ENCODE peak calls at places on chromosomes 13 and 19, in four cellular contexts. One of them, this sample, is unnamed.
A peak's percentile ranks its signal among the peaks of the same experiment; 100 is the strongest.

GRCh38 chr13:34469212-34469983 is 472.7 kb upstream of the NBEA start:
- DNase-seq in HCT116: no peak
- DNase-seq in GM23248: no peak
- DNase-seq in A673: no peak
- DNase-seq in this sample: peak; percentile 87

GRCh38 chr19:44050740-44051653 is 839 bp upstream of the ZNF223 start:
- DNase-seq in HCT116: no peak
- DNase-seq in GM23248: peak; percentile 41
- DNase-seq in A673: peak; percentile 1
- DNase-seq in this sample: no peak

GRCh38 chr19:49930483-49931011 is 1.2 kb upstream of the NUP62 start:
- DNase-seq in HCT116: peak; percentile 38
- DNase-seq in GM23248: peak; percentile 56
- DNase-seq in A673: peak; percentile 56
- DNase-seq in this sample: no peak

GRCh38 chr13:76210262-76210661 is 574.1 kb downstream of the LMO7 start:
- DNase-seq in HCT116: no peak
- DNase-seq in GM23248: no peak
- DNase-seq in A673: peak; percentile 9
- DNase-seq in this sample: peak; percentile 33

GRCh38 chr19:46861691-46862503 is 1.1 kb downstream of the ARHGAP35 start:
- DNase-seq in HCT116: no peak
- DNase-seq in GM23248: peak; percentile 64
- DNase-seq in A673: peak; percentile 28
- DNase-seq in this sample: no peak

GRCh38 chr13:31846984-31847752 is 107.8 kb downstream of the RXFP2 start:
- DNase-seq in HCT116: no peak
- DNase-seq in GM23248: peak; percentile 58
- DNase-seq in A673: no peak
- DNase-seq in this sample: no peak

GRCh38 chr19:45468159-45468651 is 409 bp downstream of the FOSB start:
- DNase-seq in HCT116: no peak
- DNase-seq in GM23248: peak; percentile 62
- DNase-seq in A673: peak; percentile 33
- DNase-seq in this sample: no peak

GRCh38 chr13:41859555-41859954 is 101.4 kb downstream of the VWA8 start:
- DNase-seq in HCT116: no peak
- DNase-seq in GM23248: no peak
- DNase-seq in A673: no peak
- DNase-seq in this sample: no peak

GRCh38 chr13:33352023-33352422 is 66.5 kb upstream of the STARD13 start:
- DNase-seq in HCT116: no peak
- DNase-seq in GM23248: no peak
- DNase-seq in A673: peak; percentile 62
- DNase-seq in this sample: no peak

GRCh38 chr19:52987221-52987620 is 24.5 kb upstream of the ZNF816 start:
- DNase-seq in HCT116: no peak
- DNase-seq in GM23248: no peak
- DNase-seq in A673: no peak
- DNase-seq in this sample: no peak

GRCh38 chr19:46840157-46840942 is 10.3 kb downstream of the AP2S1 start:
- DNase-seq in HCT116: no peak
- DNase-seq in GM23248: peak; percentile 76
- DNase-seq in A673: peak; percentile 81
- DNase-seq in this sample: no peak

GRCh38 chr19:40560092-40560507 is 16.6 kb upstream of the SHKBP1 start:
- DNase-seq in HCT116: no peak
- DNase-seq in GM23248: no peak
- DNase-seq in A673: no peak
- DNase-seq in this sample: no peak

GRCh38 chr13:51958217-51958547 is 53.1 kb downstream of the ATP7B start:
- DNase-seq in HCT116: no peak
- DNase-seq in GM23248: no peak
- DNase-seq in A673: no peak
- DNase-seq in this sample: no peak

GRCh38 chr13:74259641-74260040 is 125.4 kb upstream of the KLF12 start:
- DNase-seq in HCT116: no peak
- DNase-seq in GM23248: no peak
- DNase-seq in A673: no peak
- DNase-seq in this sample: no peak

GRCh38 chr13:21150013-21150412 is 26.3 kb downstream of the SKA3 start:
- DNase-seq in HCT116: no peak
- DNase-seq in GM23248: no peak
- DNase-seq in A673: no peak
- DNase-seq in this sample: no peak

GRCh38 chr13:113114511-113115362 is 7.9 kb upstream of the F10 start:
- DNase-seq in HCT116: no peak
- DNase-seq in GM23248: no peak
- DNase-seq in A673: no peak
- DNase-seq in this sample: no peak

GRCh38 chr19:35357867-35358573 is at the start of gene FFAR3:
- DNase-seq in HCT116: no peak
- DNase-seq in GM23248: peak; percentile 68
- DNase-seq in A673: peak; percentile 88
- DNase-seq in this sample: no peak

GRCh38 chr13:51844862-51845573 is at the start of gene TMEM272:
- DNase-seq in HCT116: peak; percentile 23
- DNase-seq in GM23248: peak; percentile 55
- DNase-seq in A673: peak; percentile 85
- DNase-seq in this sample: no peak

GRCh38 chr19:10329555-10329954 is 3.8 kb downstream of the RAVER1 start:
- DNase-seq in HCT116: no peak
- DNase-seq in GM23248: no peak
- DNase-seq in A673: no peak
- DNase-seq in this sample: no peak

GRCh38 chr13:51768378-51768921 is 35.5 kb downstream of the DHRS12 start:
- DNase-seq in HCT116: no peak
- DNase-seq in GM23248: no peak
- DNase-seq in A673: no peak
- DNase-seq in this sample: no peak

GRCh38 chr13:95623141-95623540 is 21.4 kb downstream of the DZIP1 start:
- DNase-seq in HCT116: no peak
- DNase-seq in GM23248: no peak
- DNase-seq in A673: no peak
- DNase-seq in this sample: no peak

GRCh38 chr13:84864341-84864740 is 934.9 kb downstream of the SLITRK6 start:
- DNase-seq in HCT116: no peak
- DNase-seq in GM23248: no peak
- DNase-seq in A673: no peak
- DNase-seq in this sample: no peak

GRCh38 chr13:97295279-97296182 is 73.4 kb downstream of the MBNL2 start:
- DNase-seq in HCT116: no peak
- DNase-seq in GM23248: peak; percentile 74
- DNase-seq in A673: no peak
- DNase-seq in this sample: peak; percentile 82

GRCh38 chr19:2755811-2756210 is 16.0 kb upstream of the SLC39A3 start:
- DNase-seq in HCT116: no peak
- DNase-seq in GM23248: no peak
- DNase-seq in A673: no peak
- DNase-seq in this sample: no peak

GRCh38 chr19:55303477-55303876 is 19.7 kb downstream of the BRSK1 start:
- DNase-seq in HCT116: no peak
- DNase-seq in GM23248: no peak
- DNase-seq in A673: no peak
- DNase-seq in this sample: no peak

GRCh38 chr13:48400820-48401219 is 12.1 kb downstream of the LPAR6 start:
- DNase-seq in HCT116: no peak
- DNase-seq in GM23248: peak; percentile 80
- DNase-seq in A673: peak; percentile 11
- DNase-seq in this sample: peak; percentile 71

GRCh38 chr19:29119582-29119981 is 93.4 kb downstream of the UQCRFS1 start:
- DNase-seq in HCT116: no peak
- DNase-seq in GM23248: peak; percentile 38
- DNase-seq in A673: no peak
- DNase-seq in this sample: no peak

GRCh38 chr19:39679056-39679790 is 23.5 kb downstream of the LGALS16 start:
- DNase-seq in HCT116: no peak
- DNase-seq in GM23248: no peak
- DNase-seq in A673: no peak
- DNase-seq in this sample: no peak

GRCh38 chr13:104376588-104376987 is 1310.4 kb upstream of the SLC10A2 start:
- DNase-seq in HCT116: no peak
- DNase-seq in GM23248: no peak
- DNase-seq in A673: no peak
- DNase-seq in this sample: no peak

GRCh38 chr13:21348771-21349170 is 110.3 kb downstream of the ZDHHC20 start:
- DNase-seq in HCT116: no peak
- DNase-seq in GM23248: no peak
- DNase-seq in A673: no peak
- DNase-seq in this sample: no peak

GRCh38 chr19:4033028-4033956 is 25.8 kb downstream of the PIAS4 start:
- DNase-seq in HCT116: no peak
- DNase-seq in GM23248: no peak
- DNase-seq in A673: no peak
- DNase-seq in this sample: no peak

GRCh38 chr13:91058066-91058465 is 289.4 kb upstream of the MIR17HG start:
- DNase-seq in HCT116: no peak
- DNase-seq in GM23248: no peak
- DNase-seq in A673: no peak
- DNase-seq in this sample: peak; percentile 9

GRCh38 chr13:109917422-109917821 is 131.0 kb upstream of the IRS2 start:
- DNase-seq in HCT116: no peak
- DNase-seq in GM23248: no peak
- DNase-seq in A673: no peak
- DNase-seq in this sample: no peak

GRCh38 chr13:79905018-79905417 is 424.1 kb downstream of the NDFIP2 start:
- DNase-seq in HCT116: no peak
- DNase-seq in GM23248: no peak
- DNase-seq in A673: no peak
- DNase-seq in this sample: no peak

GRCh38 chr19:33860691-33861090 is 64.0 kb downstream of the KCTD15 start:
- DNase-seq in HCT116: no peak
- DNase-seq in GM23248: no peak
- DNase-seq in A673: no peak
- DNase-seq in this sample: no peak

GRCh38 chr13:113083402-113084061 is 22.1 kb upstream of the F7 start:
- DNase-seq in HCT116: peak; percentile 42
- DNase-seq in GM23248: peak; percentile 73
- DNase-seq in A673: peak; percentile 67
- DNase-seq in this sample: peak; percentile 12

GRCh38 chr19:56119585-56119978 is 1.5 kb downstream of the ZNF787 start:
- DNase-seq in HCT116: no peak
- DNase-seq in GM23248: peak; percentile 71
- DNase-seq in A673: no peak
- DNase-seq in this sample: no peak

GRCh38 chr19:44278181-44278690 is 18.6 kb downstream of the ZNF233 start:
- DNase-seq in HCT116: no peak
- DNase-seq in GM23248: peak; percentile 85
- DNase-seq in A673: no peak
- DNase-seq in this sample: no peak

GRCh38 chr19:47681936-47682335 is 31.3 kb upstream of the EHD2 start:
- DNase-seq in HCT116: no peak
- DNase-seq in GM23248: no peak
- DNase-seq in A673: no peak
- DNase-seq in this sample: no peak

GRCh38 chr19:39518975-39519374 is 4.0 kb downstream of the SELENOV start:
- DNase-seq in HCT116: no peak
- DNase-seq in GM23248: no peak
- DNase-seq in A673: no peak
- DNase-seq in this sample: no peak

DNA sequence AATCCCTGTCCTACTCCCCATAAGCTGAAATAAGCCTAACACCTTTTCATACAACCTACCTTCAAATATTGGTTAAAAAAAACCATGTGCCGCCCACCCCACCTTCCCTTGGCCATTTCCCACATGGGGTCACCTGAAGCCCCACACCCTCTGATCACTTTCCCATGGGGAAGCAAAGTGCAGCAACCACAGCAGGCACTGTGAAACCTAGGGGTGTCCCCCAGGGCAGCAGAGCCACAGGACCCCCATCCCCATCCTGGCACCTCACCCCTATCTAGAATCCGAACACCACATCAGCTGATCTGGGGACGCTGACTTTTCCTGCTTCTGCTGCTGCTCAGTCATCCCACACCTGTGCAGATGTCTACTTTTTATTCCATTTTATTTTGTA is 19.9 kb downstream of the CEACAM21 start:
- DNase-seq in HCT116: no peak
- DNase-seq in GM23248: no peak
- DNase-seq in A673: no peak
- DNase-seq in this sample: no peak
- H3K27me3 ChIP-seq in HCT116: peaks cover 18% of the 10 kb centered on the region
- H3K27me3 ChIP-seq in GM23248: no peaks in the 10 kb centered on the region
- H3K27me3 ChIP-seq in A673: no peaks in the 10 kb centered on the region
- H3K27me3 ChIP-seq in this sample: no peaks in the 10 kb centered on the region

GRCh38 chr13:114155923-114156883 is 22.9 kb upstream of the CFAP97D2 start:
- DNase-seq in HCT116: no peak
- DNase-seq in GM23248: no peak
- DNase-seq in A673: no peak
- DNase-seq in this sample: no peak
- H3K27ac ChIP-seq in HCT116: no peak overlapping the region
- H3K27ac ChIP-seq in GM23248: no peak overlapping the region
- H3K27ac ChIP-seq in A673: no peak overlapping the region
- H3K27ac ChIP-seq in this sample: no peak overlapping the region

DNA sequence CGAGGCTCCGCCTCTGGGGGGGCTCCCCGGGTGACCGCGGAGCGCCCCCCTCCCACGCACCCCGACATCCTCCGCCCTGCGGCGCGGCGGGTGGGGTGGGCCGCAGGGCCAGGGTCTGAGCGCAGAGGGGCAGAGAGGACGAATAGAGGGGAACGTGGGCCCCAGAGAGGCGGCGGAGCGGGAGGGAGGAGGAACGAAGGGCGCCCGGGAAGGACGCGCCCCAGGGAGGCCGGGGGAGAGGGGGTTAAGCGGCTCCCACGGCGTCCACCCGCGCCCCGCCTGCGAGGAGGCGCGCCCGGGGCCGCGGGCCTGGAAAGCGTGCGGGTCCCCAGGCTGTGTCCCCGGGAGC is 1.0 kb downstream of the HCN2 start:
- DNase-seq in HCT116: no peak
- DNase-seq in GM23248: no peak
- DNase-seq in A673: no peak
- DNase-seq in this sample: no peak
- TF ChIP-seq EZH2 in HCT116: no peak
- TF ChIP-seq EZH2 in GM23248: no peak
- TF ChIP-seq EZH2 in A673: no peak
- TF ChIP-seq EZH2 in this sample: no peak

GRCh38 chr19:5257155-5258045 is 83.2 kb downstream of the PTPRS start:
- DNase-seq in HCT116: no peak
- DNase-seq in GM23248: no peak
- DNase-seq in A673: no peak
- DNase-seq in this sample: no peak
- H3K27me3 ChIP-seq in HCT116: no peaks in the 10 kb centered on the region
- H3K27me3 ChIP-seq in GM23248: no peaks in the 10 kb centered on the region
- H3K27me3 ChIP-seq in A673: no peaks in the 10 kb centered on the region
- H3K27me3 ChIP-seq in this sample: no peaks in the 10 kb centered on the region

DNA sequence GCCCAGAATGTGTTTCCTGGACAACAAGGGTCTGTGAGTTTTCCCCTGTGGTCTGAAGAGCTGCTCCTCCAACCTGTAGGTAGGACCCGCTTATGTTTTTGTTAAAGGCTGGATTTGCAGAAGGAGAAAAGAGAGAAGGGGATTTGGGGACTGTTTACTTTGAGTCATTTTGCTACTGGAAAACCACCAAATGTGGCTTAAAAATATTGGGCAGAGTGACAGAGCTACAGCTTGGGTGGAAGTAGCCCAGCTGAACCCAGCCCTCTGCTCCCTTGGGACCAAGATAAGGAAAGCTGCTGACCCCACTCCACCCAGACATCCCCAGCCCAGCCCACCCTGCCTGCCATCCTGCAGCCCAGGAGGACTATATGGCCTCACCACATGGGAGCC is 40.0 kb downstream of the TNFRSF19 start:
- DNase-seq in HCT116: no peak
- DNase-seq in GM23248: peak; percentile 51
- DNase-seq in A673: no peak
- DNase-seq in this sample: peak; percentile 47
- H3K27ac ChIP-seq in HCT116: no peak overlapping the region
- H3K27ac ChIP-seq in GM23248: peak overlapping the region; percentile 65
- H3K27ac ChIP-seq in A673: no peak overlapping the region
- H3K27ac ChIP-seq in this sample: peak overlapping the region; percentile 57

This sample was measured in astrocyte.